ENCODE peak calls at places on chromosomes 13 and 19, in six cellular contexts. R is neural progenitor cell, X is IMR-90, B is aorta, T is prostate gland, C is hepatocyte. V is an unnamed sample. For H3K4me1, the result is how much of the 10 kb centered on the place peaks cover.

GRCh38 chr19:34664168-34664567 is 12.8 kb downstream of the SCGB2B2 start:
- DNase-seq in T (no peak), C (no peak), B (no peak), X (no peak), R (no peak), V (no peak)

GRCh38 chr13:33870046-33870668 is 52.2 kb downstream of the RFC3 start:
- DNase-seq in T (no peak), C (no peak), X (no peak), R (no peak), B (no peak), V (no peak)

GRCh38 chr13:59111711-59112110 is 1052.0 kb downstream of the DIAPH3 start:
- DNase-seq in X (peak), B (no peak), R (no peak), C (no peak), T (no peak), V (no peak)

GRCh38 chr13:79533781-79534400 is 52.9 kb downstream of the NDFIP2 start:
- DNase-seq in T (no peak), C (no peak), X (peak), R (no peak), B (no peak), V (no peak)

GRCh38 chr13:102286326-102286725 is 115.5 kb downstream of the FGF14 start:
- DNase-seq in C (peak), T (no peak), R (no peak), B (no peak), X (peak), V (peak)

GRCh38 chr19:5873617-5874199 is 3.4 kb upstream of the FUT5 start:
- DNase-seq in T (no peak), R (no peak), B (no peak), X (no peak), C (no peak), V (no peak)

GRCh38 chr19:10797541-10798256 is 38.3 kb downstream of the TMED1 start:
- DNase-seq in X (no peak), T (no peak), B (no peak), C (no peak), R (no peak), V (no peak)

GRCh38 chr19:13082192-13083007 is 20.3 kb downstream of the LYL1 start:
- DNase-seq in C (peak), B (peak), R (peak), T (no peak), X (peak), V (no peak)

GRCh38 chr13:87677334-87678234 is 6.4 kb downstream of the SLITRK5 start:
- DNase-seq in X (no peak), B (peak), R (peak), C (peak), T (no peak), V (peak)

GRCh38 chr19:5017235-5017634 is 48.3 kb downstream of the KDM4B start:
- DNase-seq in T (no peak), X (no peak), R (no peak), B (no peak), C (no peak), V (peak)

GRCh38 chr13:25902946-25903345 is 148.9 kb downstream of the SHISA2 start:
- DNase-seq in T (no peak), X (no peak), B (no peak), C (no peak), R (no peak), V (peak)

GRCh38 chr19:4781851-4782250 is 9.7 kb upstream of the FEM1A start:
- DNase-seq in X (no peak), B (no peak), R (no peak), C (no peak), T (no peak), V (no peak)

GRCh38 chr13:99426426-99426825 is 74.8 kb upstream of the TM9SF2 start:
- DNase-seq in X (no peak), R (no peak), C (no peak), B (no peak), T (no peak), V (no peak)

GRCh38 chr19:40398417-40399056 is 8.6 kb upstream of the HIPK4 start:
- DNase-seq in B (no peak), R (peak), C (peak), T (peak), X (no peak), V (peak)

GRCh38 chr19:3683866-3684816 is 16.1 kb downstream of the PIP5K1C start:
- DNase-seq in C (no peak), R (no peak), X (peak), B (no peak), T (no peak), V (no peak)

GRCh38 chr19:31562916-31563626 is 213.8 kb upstream of the TSHZ3 start:
- DNase-seq in T (no peak), X (no peak), R (no peak), B (no peak), C (no peak), V (no peak)

GRCh38 chr13:85497652-85498051 is 301.6 kb downstream of the SLITRK6 start:
- DNase-seq in X (peak), T (no peak), C (no peak), B (no peak), R (no peak), V (peak)

GRCh38 chr19:4197228-4197624 is 14.7 kb downstream of the ANKRD24 start:
- DNase-seq in X (no peak), R (no peak), T (no peak), B (no peak), C (no peak), V (no peak)

GRCh38 chr13:36685912-36686311 is 12.1 kb downstream of the SERTM1 start:
- DNase-seq in R (no peak), T (no peak), B (peak), C (no peak), X (peak), V (peak)

GRCh38 chr13:98174321-98174720 is 2.7 kb downstream of the RNF113B start:
- DNase-seq in C (no peak), B (no peak), T (no peak), X (no peak), R (no peak), V (no peak)

GRCh38 chr19:54029930-54030490 is 33.7 kb downstream of the VSTM1 start:
- DNase-seq in X (peak), B (peak), C (peak), R (peak), T (peak), V (no peak)

GRCh38 chr13:114200673-114201005 is 21.6 kb downstream of the CFAP97D2 start:
- DNase-seq in X (peak), T (no peak), C (no peak), B (no peak), R (no peak), V (no peak)

GRCh38 chr13:80011448-80012212 is 329.3 kb downstream of the SPRY2 start:
- DNase-seq in T (no peak), X (no peak), B (no peak), R (no peak), C (no peak), V (no peak)

GRCh38 chr19:39953915-39954314 is 17.1 kb upstream of the PSMC4 start:
- DNase-seq in R (no peak), B (no peak), C (no peak), X (no peak), T (no peak), V (no peak)

GRCh38 chr13:39282400-39282972 is 244.2 kb downstream of the NHLRC3 start:
- DNase-seq in B (no peak), T (no peak), R (no peak), X (no peak), C (no peak), V (no peak)

GRCh38 chr13:32535140-32535539 is 3.5 kb downstream of the N4BP2L2 start:
- DNase-seq in T (no peak), B (no peak), C (no peak), X (peak), R (no peak), V (no peak)
- H3K4me1 ChIP-seq in T (under half), B (under half), C (under half), X (under half), R (under half), V (under half)

DNA sequence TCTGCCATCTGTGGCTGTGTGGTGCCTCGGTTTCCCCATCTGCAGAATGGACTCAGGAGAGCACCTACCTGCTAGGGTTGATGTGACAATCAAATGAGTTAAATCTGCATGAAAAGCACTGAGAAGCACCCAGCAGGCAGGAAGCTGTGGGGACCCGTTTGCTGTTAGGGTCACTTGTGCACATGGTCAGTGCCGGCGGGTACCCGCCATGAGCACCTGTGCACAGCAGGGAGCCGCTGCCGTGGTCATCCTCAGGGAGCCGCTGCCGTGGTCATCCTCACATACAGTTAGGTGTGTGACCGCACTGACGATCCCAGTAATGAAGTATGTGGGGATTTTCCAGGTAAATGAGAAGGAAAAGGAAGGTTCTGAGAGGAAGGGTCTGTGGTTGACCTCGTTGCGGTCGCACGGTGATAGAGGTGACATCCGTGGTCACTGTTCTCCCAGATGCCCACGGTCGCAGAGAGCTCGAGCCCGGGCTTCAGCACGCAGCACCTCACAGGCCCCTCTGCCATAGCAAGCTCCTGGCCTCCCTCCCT is 6.5 kb downstream of the MCF2L start:
- DNase-seq in C (no peak), R (no peak), B (no peak), T (no peak), X (no peak), V (no peak)
- H3K4me1 ChIP-seq in C (under half), R (under half), B (under half), T (under half), X (under half), V (under half)

GRCh38 chr19:35905178-35905727 is 2.8 kb downstream of the TYROBP start:
- DNase-seq in B (no peak), R (no peak), X (peak), C (no peak), T (no peak), V (no peak)
- H3K4me1 ChIP-seq in B (under half), R (under half), X (under half), C (under half), T (under half), V (under half)

GRCh38 chr19:18588611-18589379 is at the start of gene REX1BD:
- DNase-seq in C (peak), R (peak), B (peak), T (peak), X (peak), V (peak)
- H3K4me1 ChIP-seq in C (under half), R (under half), B (under half), T (under half), X (under half), V (under half)

DNA sequence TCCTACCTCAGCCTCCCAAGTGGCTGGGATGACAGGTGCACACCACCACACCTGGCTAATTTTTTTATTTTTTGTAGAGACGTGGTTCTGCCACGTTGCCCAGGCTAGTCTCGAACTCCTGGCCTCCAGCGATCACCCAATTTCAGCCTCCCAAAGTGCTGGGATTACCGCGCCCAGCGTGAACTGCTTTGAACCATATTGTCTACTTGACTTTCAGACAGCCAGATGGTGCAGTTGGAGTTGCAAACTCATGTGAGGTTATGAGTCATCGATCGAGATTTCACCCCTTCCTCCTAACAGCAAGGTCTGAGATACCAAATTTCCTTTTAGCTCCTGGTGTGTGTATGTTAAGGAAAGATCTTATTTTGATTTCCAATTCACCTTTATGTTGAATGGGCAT is 2.7 kb downstream of the SLC27A1 start:
- DNase-seq in B (no peak), R (no peak), C (no peak), X (peak), T (no peak), V (peak)
- H3K4me1 ChIP-seq in B (under half), R (under half), C (under half), X (under half), T (under half), V (under half)

GRCh38 chr19:1421958-1422305 is 14.5 kb downstream of the DAZAP1 start:
- DNase-seq in R (no peak), X (no peak), T (no peak), B (no peak), C (no peak), V (no peak)
- H3K4me1 ChIP-seq in R (under half), X (under half), T (under half), B (under half), C (under half), V (under half)